ENCODE peak calls at places on chromosome 13, in five cellular contexts. One of them, this sample, is unnamed.
A peak's percentile ranks its signal among the peaks of the same experiment; 100 is the strongest.

GRCh38 chr13:81726037-81726726 is 1385.3 kb upstream of the SPRY2 start:
- DNase-seq in GM12878: no peak
- DNase-seq in A549: no peak
- DNase-seq in HepG2: no peak
- DNase-seq in K562: no peak
- DNase-seq in this sample: no peak

GRCh38 chr13:45180303-45180702 is 20.5 kb downstream of the KCTD4 start:
- DNase-seq in GM12878: no peak
- DNase-seq in K562: no peak
- DNase-seq in A549: no peak
- DNase-seq in HepG2: no peak
- DNase-seq in this sample: no peak

GRCh38 chr13:44504146-44504545 is 72.0 kb downstream of the TSC22D1 start:
- DNase-seq in HepG2: no peak
- DNase-seq in A549: no peak
- DNase-seq in K562: no peak
- DNase-seq in GM12878: no peak
- DNase-seq in this sample: no peak

GRCh38 chr13:71034018-71034417 is 833.0 kb downstream of the DACH1 start:
- DNase-seq in GM12878: no peak
- DNase-seq in HepG2: no peak
- DNase-seq in K562: no peak
- DNase-seq in A549: no peak
- DNase-seq in this sample: no peak

GRCh38 chr13:51397262-51397933 is 55.4 kb downstream of the INTS6 start:
- DNase-seq in A549: peak; percentile 31
- DNase-seq in HepG2: no peak
- DNase-seq in GM12878: no peak
- DNase-seq in K562: peak; percentile 5
- DNase-seq in this sample: no peak

GRCh38 chr13:105762096-105762495 is 773.4 kb downstream of the EFNB2 start:
- DNase-seq in K562: no peak
- DNase-seq in HepG2: no peak
- DNase-seq in GM12878: no peak
- DNase-seq in A549: peak; percentile 10
- DNase-seq in this sample: no peak

GRCh38 chr13:95296326-95296939 is 4.8 kb downstream of the ABCC4 start:
- DNase-seq in K562: no peak
- DNase-seq in GM12878: no peak
- DNase-seq in HepG2: peak; percentile 56
- DNase-seq in A549: peak; percentile 49
- DNase-seq in this sample: peak; percentile 85

GRCh38 chr13:83065136-83065535 is 817.1 kb downstream of the SLITRK1 start:
- DNase-seq in HepG2: no peak
- DNase-seq in K562: no peak
- DNase-seq in GM12878: no peak
- DNase-seq in A549: no peak
- DNase-seq in this sample: no peak

GRCh38 chr13:62767473-62767872 is 1351.8 kb upstream of the PCDH20 start:
- DNase-seq in HepG2: no peak
- DNase-seq in A549: no peak
- DNase-seq in K562: no peak
- DNase-seq in GM12878: no peak
- DNase-seq in this sample: no peak

GRCh38 chr13:75836441-75836840 is 200.3 kb downstream of the LMO7 start:
- DNase-seq in A549: no peak
- DNase-seq in K562: no peak
- DNase-seq in HepG2: no peak
- DNase-seq in GM12878: no peak
- DNase-seq in this sample: no peak

GRCh38 chr13:79782541-79783216 is 301.7 kb downstream of the NDFIP2 start:
- DNase-seq in A549: no peak
- DNase-seq in HepG2: peak; percentile 14
- DNase-seq in GM12878: no peak
- DNase-seq in K562: no peak
- DNase-seq in this sample: peak; percentile 66

GRCh38 chr13:106610511-106610910 is 42.6 kb upstream of the ARGLU1 start:
- DNase-seq in HepG2: no peak
- DNase-seq in GM12878: no peak
- DNase-seq in A549: no peak
- DNase-seq in K562: no peak
- DNase-seq in this sample: no peak

GRCh38 chr13:37173214-37173613 is 67.8 kb upstream of the CSNK1A1L start:
- DNase-seq in GM12878: no peak
- DNase-seq in K562: no peak
- DNase-seq in HepG2: no peak
- DNase-seq in A549: no peak
- DNase-seq in this sample: no peak

GRCh38 chr13:106038752-106039151 is 496.7 kb downstream of the EFNB2 start:
- DNase-seq in K562: no peak
- DNase-seq in HepG2: no peak
- DNase-seq in A549: peak; percentile 5
- DNase-seq in GM12878: no peak
- DNase-seq in this sample: no peak

GRCh38 chr13:109545964-109546363 is 240.4 kb downstream of the IRS2 start:
- DNase-seq in K562: no peak
- DNase-seq in HepG2: no peak
- DNase-seq in GM12878: no peak
- DNase-seq in A549: no peak
- DNase-seq in this sample: no peak

GRCh38 chr13:43364210-43365041 is 341.0 kb downstream of the DNAJC15 start:
- DNase-seq in A549: no peak
- DNase-seq in HepG2: no peak
- DNase-seq in GM12878: no peak
- DNase-seq in K562: no peak
- DNase-seq in this sample: no peak

GRCh38 chr13:98318263-98318878 is 141.3 kb upstream of the RNF113B start:
- DNase-seq in GM12878: no peak
- DNase-seq in A549: no peak
- DNase-seq in K562: no peak
- DNase-seq in HepG2: peak; percentile 35
- DNase-seq in this sample: no peak

GRCh38 chr13:104015646-104016396 is 949.6 kb upstream of the SLC10A2 start:
- DNase-seq in A549: no peak
- DNase-seq in GM12878: no peak
- DNase-seq in K562: no peak
- DNase-seq in HepG2: no peak
- DNase-seq in this sample: no peak

GRCh38 chr13:28100149-28101121 is at the start of gene FLT3:
- DNase-seq in A549: peak; percentile 17
- DNase-seq in GM12878: no peak
- DNase-seq in HepG2: no peak
- DNase-seq in K562: peak; percentile 5
- DNase-seq in this sample: peak; percentile 82

GRCh38 chr13:48975101-48975925 is at the start of gene FNDC3A:
- DNase-seq in HepG2: peak; percentile 47
- DNase-seq in K562: peak; percentile 48
- DNase-seq in A549: peak; percentile 68
- DNase-seq in GM12878: no peak
- DNase-seq in this sample: peak; percentile 84

GRCh38 chr13:74816737-74817136 is 665.2 kb downstream of the TBC1D4 start:
- DNase-seq in GM12878: no peak
- DNase-seq in A549: no peak
- DNase-seq in HepG2: no peak
- DNase-seq in K562: no peak
- DNase-seq in this sample: no peak

GRCh38 chr13:26599885-26600284 is 42.4 kb downstream of the WASF3 start:
- DNase-seq in HepG2: no peak
- DNase-seq in A549: no peak
- DNase-seq in K562: no peak
- DNase-seq in GM12878: no peak
- DNase-seq in this sample: no peak

GRCh38 chr13:75760182-75760981 is 124.3 kb downstream of the LMO7 start:
- DNase-seq in K562: no peak
- DNase-seq in HepG2: peak; percentile 98
- DNase-seq in A549: peak; percentile 75
- DNase-seq in GM12878: no peak
- DNase-seq in this sample: no peak

GRCh38 chr13:27559714-27560113 is 60.6 kb downstream of the LNX2 start:
- DNase-seq in K562: no peak
- DNase-seq in GM12878: peak; percentile 1
- DNase-seq in A549: no peak
- DNase-seq in HepG2: no peak
- DNase-seq in this sample: no peak

GRCh38 chr13:23748109-23748508 is 141.1 kb downstream of the MIPEP start:
- DNase-seq in A549: no peak
- DNase-seq in GM12878: no peak
- DNase-seq in HepG2: no peak
- DNase-seq in K562: no peak
- DNase-seq in this sample: no peak

GRCh38 chr13:23743717-23744116 is 145.5 kb downstream of the MIPEP start:
- DNase-seq in GM12878: no peak
- DNase-seq in HepG2: peak; percentile 50
- DNase-seq in K562: no peak
- DNase-seq in A549: peak; percentile 55
- DNase-seq in this sample: no peak

GRCh38 chr13:23741879-23742510 is 147.2 kb downstream of the MIPEP start:
- DNase-seq in HepG2: no peak
- DNase-seq in K562: peak; percentile 28
- DNase-seq in GM12878: no peak
- DNase-seq in A549: peak; percentile 19
- DNase-seq in this sample: peak; percentile 68

GRCh38 chr13:23743269-23743668 is 145.9 kb downstream of the MIPEP start:
- DNase-seq in A549: peak; percentile 41
- DNase-seq in K562: no peak
- DNase-seq in GM12878: no peak
- DNase-seq in HepG2: no peak
- DNase-seq in this sample: no peak

DNA sequence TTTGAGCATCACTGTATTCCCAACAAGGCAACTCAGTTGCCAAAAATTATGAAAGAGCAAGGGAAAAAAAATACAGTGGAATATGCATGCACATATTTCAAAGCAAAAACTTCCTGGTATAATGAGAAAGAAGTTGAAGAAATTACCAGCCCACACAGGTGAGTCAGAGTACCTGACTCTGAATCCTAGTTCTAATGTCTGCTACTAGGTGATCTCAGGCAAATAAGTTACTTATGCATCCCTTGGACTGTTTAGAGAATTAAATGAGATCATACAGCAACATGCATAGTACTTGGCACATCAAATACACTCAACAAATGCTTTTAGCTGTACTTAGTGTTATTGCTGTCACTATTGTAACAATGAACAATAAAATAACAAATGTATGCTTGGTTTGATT is 144.9 kb downstream of the MIPEP start:
- DNase-seq in A549: no peak
- DNase-seq in HepG2: no peak
- DNase-seq in K562: no peak
- DNase-seq in GM12878: no peak
- DNase-seq in this sample: no peak
- TF ChIP-seq KDM1A in A549: no peak
- TF ChIP-seq KDM1A in HepG2: no peak
- TF ChIP-seq KDM1A in K562: no peak
- TF ChIP-seq KDM1A in GM12878: no peak
- TF ChIP-seq KDM1A in this sample: no peak

GRCh38 chr13:112843392-112844250 is 125.4 kb upstream of the MCF2L start:
- DNase-seq in GM12878: no peak
- DNase-seq in K562: no peak
- DNase-seq in HepG2: no peak
- DNase-seq in A549: no peak
- DNase-seq in this sample: no peak

GRCh38 chr13:112844411-112844810 is 124.6 kb upstream of the MCF2L start:
- DNase-seq in GM12878: no peak
- DNase-seq in K562: no peak
- DNase-seq in A549: no peak
- DNase-seq in HepG2: no peak
- DNase-seq in this sample: no peak

GRCh38 chr13:112842931-112843391 is 126.1 kb upstream of the MCF2L start:
- DNase-seq in HepG2: no peak
- DNase-seq in A549: no peak
- DNase-seq in GM12878: no peak
- DNase-seq in K562: no peak
- DNase-seq in this sample: no peak

GRCh38 chr13:112840472-112841302 is 128.3 kb upstream of the MCF2L start:
- DNase-seq in GM12878: no peak
- DNase-seq in A549: no peak
- DNase-seq in K562: no peak
- DNase-seq in HepG2: no peak
- DNase-seq in this sample: no peak

GRCh38 chr13:112842343-112842856 is 126.6 kb upstream of the MCF2L start:
- DNase-seq in A549: no peak
- DNase-seq in K562: no peak
- DNase-seq in HepG2: no peak
- DNase-seq in GM12878: no peak
- DNase-seq in this sample: no peak
- TF ChIP-seq KDM1A in A549: no peak
- TF ChIP-seq KDM1A in K562: no peak
- TF ChIP-seq KDM1A in HepG2: no peak
- TF ChIP-seq KDM1A in GM12878: no peak
- TF ChIP-seq KDM1A in this sample: no peak

DNA sequence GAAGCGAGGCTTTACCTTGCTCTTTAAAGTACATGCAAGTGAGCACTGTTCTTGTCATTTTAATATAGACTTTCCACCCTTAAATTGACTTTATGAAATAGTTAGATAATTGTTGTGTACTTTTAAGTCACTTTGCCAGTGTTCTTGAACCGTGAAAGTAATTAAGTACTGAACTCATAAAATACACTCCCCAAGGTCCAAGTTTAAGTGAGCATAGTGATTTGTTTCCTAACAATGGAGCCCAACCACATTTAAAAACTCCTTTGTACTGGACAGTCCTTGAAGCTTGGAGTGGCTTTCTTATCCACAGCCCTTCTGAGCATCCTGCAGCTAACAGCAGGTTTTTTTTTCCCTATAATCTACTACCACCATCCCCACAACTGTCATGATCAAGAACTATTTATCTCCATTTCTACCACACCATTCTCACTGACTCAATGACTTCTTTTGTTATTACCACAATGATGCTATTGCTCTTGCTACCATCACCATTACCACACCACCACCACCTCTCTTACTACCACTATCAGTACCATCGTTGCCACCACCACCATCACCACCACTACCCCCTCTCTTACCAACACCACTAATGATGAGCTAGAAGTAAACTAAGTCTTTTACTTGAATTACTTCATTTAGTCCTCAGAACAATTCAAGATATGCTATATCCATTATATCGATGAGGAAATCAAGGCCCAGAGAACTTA is 452.6 kb downstream of the DIAPH3 start:
- DNase-seq in K562: no peak
- DNase-seq in A549: no peak
- DNase-seq in HepG2: no peak
- DNase-seq in GM12878: no peak
- DNase-seq in this sample: no peak
- TF ChIP-seq KDM1A in K562: no peak
- TF ChIP-seq KDM1A in A549: no peak
- TF ChIP-seq KDM1A in HepG2: no peak
- TF ChIP-seq KDM1A in GM12878: no peak
- TF ChIP-seq KDM1A in this sample: no peak

DNA sequence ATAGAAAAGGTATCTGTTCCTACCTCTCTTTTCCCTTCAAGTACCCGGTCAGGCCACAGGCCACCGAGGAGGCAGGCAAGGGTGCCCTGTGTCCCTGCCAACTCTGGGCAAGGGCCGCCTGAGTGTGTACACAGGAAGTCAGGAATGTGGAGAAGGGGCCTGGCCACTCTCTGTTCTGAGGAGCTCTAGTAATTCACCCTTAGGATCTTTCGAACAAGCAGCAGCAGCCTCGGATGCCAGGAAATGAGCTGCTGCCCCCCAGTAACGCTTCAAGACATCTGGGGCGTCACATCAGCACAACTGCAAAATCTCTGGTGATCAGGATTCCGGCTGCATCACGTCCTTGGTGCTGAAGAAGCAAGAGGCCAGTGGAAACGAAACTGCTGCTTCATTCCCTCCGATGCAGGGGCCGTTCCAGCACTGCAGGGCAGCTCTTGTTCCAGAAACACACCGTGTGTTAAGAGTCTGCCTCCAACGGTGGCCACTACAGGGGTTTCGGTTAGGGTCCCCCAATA is 2.0 kb downstream of the RAB20 start:
- DNase-seq in K562: no peak
- DNase-seq in GM12878: no peak
- DNase-seq in HepG2: no peak
- DNase-seq in A549: no peak
- DNase-seq in this sample: no peak
- TF ChIP-seq KDM1A in K562: no peak
- TF ChIP-seq KDM1A in GM12878: no peak
- TF ChIP-seq KDM1A in HepG2: no peak
- TF ChIP-seq KDM1A in A549: no peak
- TF ChIP-seq KDM1A in this sample: no peak